ENCODE peak calls at places on chromosomes 5 and 9, in seven cellular contexts. P is amniotic stem cell, C is hippocampal formation, G is NCI-H82, V is omental fat pad, N is M059J, K is T-helper 1 cell. H is an unnamed sample.

GRCh38 chr5:36398137-36398536 is 96.4 kb upstream of the RANBP3L start:
- DNase-seq in N (peak), P (no peak), G (peak), C (peak), K (no peak), V (no peak), H (no peak)

GRCh38 chr9:121860744-121861143 is 209.3 kb downstream of the DAB2IP start:
- DNase-seq in N (peak), V (no peak), K (no peak), C (no peak), G (no peak), P (no peak), H (no peak)

GRCh38 chr9:123135458-123135857 is 102.0 kb downstream of the GPR21 start:
- DNase-seq in K (no peak), P (no peak), V (no peak), N (no peak), G (no peak), C (no peak), H (no peak)

GRCh38 chr5:172498431-172499129 is 44.3 kb upstream of the SH3PXD2B start:
- DNase-seq in K (no peak), P (no peak), G (no peak), C (no peak), V (no peak), N (no peak), H (no peak)

GRCh38 chr5:116685069-116685468 is 110.4 kb upstream of the SEMA6A start:
- DNase-seq in K (no peak), V (no peak), G (no peak), N (no peak), C (no peak), P (no peak), H (no peak)

GRCh38 chr5:150486402-150487198 is 21.3 kb upstream of the NDST1 start:
- DNase-seq in K (no peak), C (no peak), P (no peak), V (no peak), G (peak), N (peak), H (no peak)

GRCh38 chr9:113993838-113994540 is 84.1 kb downstream of the AMBP start:
- DNase-seq in G (no peak), C (peak), P (no peak), N (peak), K (no peak), V (no peak), H (peak)

GRCh38 chr9:109906766-109907382 is 126.9 kb downstream of the PALM2AKAP2 start:
- DNase-seq in P (no peak), N (no peak), K (no peak), V (no peak), G (no peak), C (no peak), H (no peak)

GRCh38 chr5:36600847-36601527 is 5.4 kb upstream of the SLC1A3 start:
- DNase-seq in P (no peak), G (no peak), C (peak), V (no peak), N (peak), K (no peak), H (no peak)

GRCh38 chr5:10632110-10632903 is 68.4 kb downstream of the ANKRD33B start:
- DNase-seq in K (peak), V (no peak), G (no peak), C (no peak), P (no peak), N (peak), H (no peak)

GRCh38 chr5:124395899-124396298 is 350.5 kb downstream of the ZNF608 start:
- DNase-seq in K (no peak), G (no peak), V (no peak), N (no peak), C (no peak), P (no peak), H (no peak)

H was measured in thoracic aorta.